ENCODE peak calls at places on chromosomes 6 and 20, in six cellular contexts. C, H, B, Q, I and F are unnamed samples.

GRCh38 chr6:7106752-7107577 is 796 bp upstream of the RREB1 start:
- DNase-seq in C (no peak), H (no peak), B (peak), Q (peak), I (peak), F (peak)

GRCh38 chr6:168500519-168500918 is 59.5 kb downstream of the SMOC2 start:
- DNase-seq in C (no peak), H (no peak), B (no peak), Q (no peak), I (no peak), F (no peak)

GRCh38 chr6:156595481-156595880 is 181.7 kb upstream of the ARID1B start:
- DNase-seq in C (no peak), H (no peak), B (no peak), Q (no peak), I (no peak), F (no peak)

GRCh38 chr6:23179994-23180393 is 610.6 kb downstream of the HDGFL1 start:
- DNase-seq in C (no peak), H (no peak), B (no peak), Q (no peak), I (no peak), F (no peak)

GRCh38 chr20:5171074-5171789 is 44.4 kb downstream of the CDS2 start:
- DNase-seq in C (peak), H (no peak), B (no peak), Q (no peak), I (no peak), F (no peak)

GRCh38 chr6:15752820-15753219 is 90.0 kb upstream of the DTNBP1 start:
- DNase-seq in C (no peak), H (no peak), B (no peak), Q (no peak), I (no peak), F (no peak)

GRCh38 chr20:12152996-12153395 is 235.3 kb downstream of the BTBD3 start:
- DNase-seq in C (no peak), H (peak), B (no peak), Q (no peak), I (no peak), F (no peak)

GRCh38 chr6:125841356-125842090 is 50.8 kb downstream of the NCOA7 start:
- DNase-seq in C (no peak), H (no peak), B (no peak), Q (no peak), I (no peak), F (no peak)

GRCh38 chr6:55557176-55557575 is 21.8 kb downstream of the HMGCLL1 start:
- DNase-seq in C (no peak), H (no peak), B (no peak), Q (no peak), I (no peak), F (no peak)

GRCh38 chr6:149701699-149702098 is 16.2 kb downstream of the LATS1 start:
- DNase-seq in C (no peak), H (peak), B (no peak), Q (no peak), I (no peak), F (no peak)

GRCh38 chr6:134175532-134176282 is 123.3 kb upstream of the SLC2A12 start:
- DNase-seq in C (no peak), H (peak), B (peak), Q (peak), I (peak), F (peak)

GRCh38 chr6:111958534-111958933 is 85.3 kb upstream of the FYN start:
- DNase-seq in C (no peak), H (no peak), B (no peak), Q (peak), I (no peak), F (no peak)

GRCh38 chr20:61879694-61880093 is 186.0 kb downstream of the TAF4 start:
- DNase-seq in C (no peak), H (no peak), B (no peak), Q (no peak), I (no peak), F (no peak)

GRCh38 chr20:32352101-32352720 is 5.9 kb upstream of the ASXL1 start:
- DNase-seq in C (no peak), H (no peak), B (no peak), Q (no peak), I (no peak), F (no peak)

GRCh38 chr6:73798592-73798991 is 102.6 kb downstream of the CD109 start:
- DNase-seq in C (peak), H (peak), B (no peak), Q (peak), I (no peak), F (peak)

GRCh38 chr6:52992980-52993379 is 2.1 kb downstream of the GSTA4 start:
- DNase-seq in C (no peak), H (peak), B (no peak), Q (no peak), I (no peak), F (no peak)

GRCh38 chr20:22470620-22471026 is 113.7 kb downstream of the FOXA2 start:
- DNase-seq in C (no peak), H (no peak), B (no peak), Q (no peak), I (no peak), F (no peak)

GRCh38 chr6:30154709-30155521 is 6.1 kb downstream of the TRIM10 start:
- DNase-seq in C (no peak), H (peak), B (no peak), Q (no peak), I (peak), F (peak)

GRCh38 chr6:168132531-168133184 is 53.6 kb upstream of the FRMD1 start:
- DNase-seq in C (peak), H (peak), B (no peak), Q (no peak), I (peak), F (no peak)

GRCh38 chr6:170234419-170234818 is 56.5 kb downstream of the DLL1 start:
- DNase-seq in C (no peak), H (no peak), B (no peak), Q (no peak), I (no peak), F (no peak)

GRCh38 chr20:41214666-41215065 is 77.3 kb downstream of the PLCG1 start:
- DNase-seq in C (no peak), H (no peak), B (no peak), Q (no peak), I (no peak), F (no peak)

GRCh38 chr6:19830171-19830570 is 7.0 kb upstream of the ID4 start:
- DNase-seq in C (no peak), H (peak), B (no peak), Q (no peak), I (no peak), F (no peak)

GRCh38 chr6:142926177-142926493 is 18.8 kb downstream of the HIVEP2 start:
- DNase-seq in C (no peak), H (no peak), B (no peak), Q (no peak), I (no peak), F (no peak)

GRCh38 chr6:78427386-78427785 is 440.0 kb upstream of the IRAK1BP1 start:
- DNase-seq in C (no peak), H (no peak), B (no peak), Q (no peak), I (no peak), F (no peak)

GRCh38 chr6:124795879-124796838 is 166.1 kb upstream of the RNF217 start:
- DNase-seq in C (no peak), H (peak), B (no peak), Q (peak), I (no peak), F (no peak)